ENCODE peak calls at places on chromosomes 2 and 18, in six cellular contexts. S is NCI-H1436; T is T-helper 1 cell; W is HTR-8/SVneo; C is NCI-H510A; Z is activated CD4-positive, alpha-beta T cell treated with anti-CD3 and anti-CD28 coated beads, Interleukin-2, amount 50 U/mL, for 4 hours. B is an unnamed sample.

GRCh38 chr2:44937688-44938240 is 3.7 kb upstream of the SIX3 start:
- DNase-seq in Z (no peak), C (peak), T (no peak), S (no peak), W (no peak), B (no peak)

GRCh38 chr2:9244985-9245544 is 38.5 kb downstream of the ASAP2 start:
- DNase-seq in S (no peak), T (no peak), W (no peak), Z (no peak), C (no peak), B (no peak)

GRCh38 chr2:164000171-164000570 is 264.4 kb upstream of the FIGN start:
- DNase-seq in S (no peak), T (no peak), W (no peak), C (no peak), Z (no peak), B (no peak)

GRCh38 chr2:101388232-101388631 is 929 bp upstream of the CREG2 start:
- DNase-seq in Z (no peak), T (no peak), C (no peak), S (no peak), W (peak), B (peak)

GRCh38 chr18:48825101-48825745 is 125.5 kb downstream of the SMAD7 start:
- DNase-seq in T (no peak), S (no peak), Z (no peak), C (no peak), W (no peak), B (no peak)

GRCh38 chr2:45134726-45135125 is 125.5 kb upstream of the SIX2 start:
- DNase-seq in S (peak), W (no peak), C (no peak), T (no peak), Z (no peak), B (no peak)

GRCh38 chr18:54254265-54254758 is 15.0 kb upstream of the POLI start:
- DNase-seq in C (no peak), Z (no peak), S (no peak), T (no peak), W (no peak), B (no peak)

GRCh38 chr2:241228860-241229516 is 40.5 kb downstream of the ANO7 start:
- DNase-seq in W (no peak), Z (no peak), T (no peak), S (no peak), C (no peak), B (no peak)

GRCh38 chr2:63081404-63081803 is 30.8 kb downstream of the OTX1 start:
- DNase-seq in T (no peak), S (no peak), C (no peak), W (no peak), Z (no peak), B (no peak)

GRCh38 chr2:54454922-54455583 is 1.1 kb upstream of the SPTBN1 start:
- DNase-seq in T (no peak), S (peak), Z (no peak), C (no peak), W (no peak), B (no peak)

GRCh38 chr2:140248623-140249022 is 1468.4 kb upstream of the NXPH2 start:
- DNase-seq in W (no peak), S (no peak), Z (no peak), C (no peak), T (no peak), B (no peak)

GRCh38 chr18:36901277-36901701 is 72.4 kb downstream of the KIAA1328 start:
- DNase-seq in T (no peak), S (no peak), W (no peak), Z (no peak), C (no peak), B (no peak)

GRCh38 chr2:105885456-105885855 is 140.7 kb downstream of the NCK2 start:
- DNase-seq in Z (no peak), S (no peak), C (no peak), T (no peak), W (no peak), B (no peak)

GRCh38 chr18:62494764-62495163 is 28.1 kb upstream of the ZCCHC2 start:
- DNase-seq in W (no peak), Z (no peak), C (no peak), T (no peak), S (no peak), B (no peak)

GRCh38 chr2:241891315-241891987 is 21.9 kb downstream of the RTP5 start:
- DNase-seq in T (no peak), C (peak), S (no peak), W (no peak), Z (no peak), B (no peak)

GRCh38 chr2:234951386-234952269 is at the start of gene SH3BP4:
- DNase-seq in Z (no peak), T (no peak), C (peak), S (peak), W (peak), B (no peak)